ENCODE peak calls at places on chromosomes 6 and 20, in ten cellular contexts. One of them, this sample, is unnamed.

GRCh38 chr6:30450908-30451818 is 38.1 kb upstream of the HLA-E start:
- DNase-seq in AG10803: peak; percentile 70
- DNase-seq in choroid plexus epithelial cell: peak; percentile 83
- DNase-seq in foreskin keratinocyte: peak; percentile 41
- DNase-seq in hepatocyte: peak; percentile 17
- DNase-seq in fibroblast of the aortic adventitia: peak; percentile 54
- DNase-seq in neural progenitor cell: peak; percentile 31
- DNase-seq in HCT116: no peak
- DNase-seq in OCI-LY7: no peak
- DNase-seq in epithelial cell of esophagus: peak; percentile 50
- DNase-seq in this sample: peak; percentile 45

GRCh38 chr20:3911956-3912355 is 22.8 kb downstream of the PANK2 start:
- DNase-seq in AG10803: no peak
- DNase-seq in choroid plexus epithelial cell: no peak
- DNase-seq in foreskin keratinocyte: no peak
- DNase-seq in hepatocyte: no peak
- DNase-seq in fibroblast of the aortic adventitia: no peak
- DNase-seq in neural progenitor cell: no peak
- DNase-seq in HCT116: no peak
- DNase-seq in OCI-LY7: no peak
- DNase-seq in epithelial cell of esophagus: no peak
- DNase-seq in this sample: no peak

GRCh38 chr6:1396952-1397868 is 7.8 kb downstream of the FOXF2 start:
- DNase-seq in AG10803: peak; percentile 79
- DNase-seq in choroid plexus epithelial cell: peak; percentile 92
- DNase-seq in foreskin keratinocyte: no peak
- DNase-seq in hepatocyte: peak; percentile 90
- DNase-seq in fibroblast of the aortic adventitia: peak; percentile 81
- DNase-seq in neural progenitor cell: peak; percentile 89
- DNase-seq in HCT116: peak; percentile 54
- DNase-seq in OCI-LY7: peak; percentile 65
- DNase-seq in epithelial cell of esophagus: peak; percentile 72
- DNase-seq in this sample: peak; percentile 81

GRCh38 chr6:148964467-148964866 is 217.6 kb downstream of the UST start:
- DNase-seq in AG10803: no peak
- DNase-seq in choroid plexus epithelial cell: no peak
- DNase-seq in foreskin keratinocyte: no peak
- DNase-seq in hepatocyte: no peak
- DNase-seq in fibroblast of the aortic adventitia: no peak
- DNase-seq in neural progenitor cell: no peak
- DNase-seq in HCT116: no peak
- DNase-seq in OCI-LY7: no peak
- DNase-seq in epithelial cell of esophagus: no peak
- DNase-seq in this sample: no peak

GRCh38 chr6:160041608-160042007 is 72.7 kb downstream of the IGF2R start:
- DNase-seq in AG10803: peak; percentile 86
- DNase-seq in choroid plexus epithelial cell: peak; percentile 92
- DNase-seq in foreskin keratinocyte: peak; percentile 59
- DNase-seq in hepatocyte: no peak
- DNase-seq in fibroblast of the aortic adventitia: peak; percentile 94
- DNase-seq in neural progenitor cell: no peak
- DNase-seq in HCT116: no peak
- DNase-seq in OCI-LY7: no peak
- DNase-seq in epithelial cell of esophagus: peak; percentile 82
- DNase-seq in this sample: no peak

GRCh38 chr20:31542201-31542842 is 28.1 kb downstream of the HM13 start:
- DNase-seq in AG10803: peak; percentile 53
- DNase-seq in choroid plexus epithelial cell: no peak
- DNase-seq in foreskin keratinocyte: no peak
- DNase-seq in hepatocyte: no peak
- DNase-seq in fibroblast of the aortic adventitia: no peak
- DNase-seq in neural progenitor cell: no peak
- DNase-seq in HCT116: no peak
- DNase-seq in OCI-LY7: no peak
- DNase-seq in epithelial cell of esophagus: peak; percentile 42
- DNase-seq in this sample: no peak

GRCh38 chr6:127342296-127342945 is 988 bp downstream of the ECHDC1 start:
- DNase-seq in AG10803: peak; percentile 70
- DNase-seq in choroid plexus epithelial cell: peak; percentile 50
- DNase-seq in foreskin keratinocyte: no peak
- DNase-seq in hepatocyte: peak; percentile 46
- DNase-seq in fibroblast of the aortic adventitia: peak; percentile 66
- DNase-seq in neural progenitor cell: peak; percentile 76
- DNase-seq in HCT116: no peak
- DNase-seq in OCI-LY7: peak; percentile 9
- DNase-seq in epithelial cell of esophagus: no peak
- DNase-seq in this sample: no peak

GRCh38 chr6:33427585-33428218 is 7.8 kb downstream of the SYNGAP1 start:
- DNase-seq in AG10803: no peak
- DNase-seq in choroid plexus epithelial cell: no peak
- DNase-seq in foreskin keratinocyte: no peak
- DNase-seq in hepatocyte: peak; percentile 76
- DNase-seq in fibroblast of the aortic adventitia: no peak
- DNase-seq in neural progenitor cell: peak; percentile 79
- DNase-seq in HCT116: no peak
- DNase-seq in OCI-LY7: peak; percentile 31
- DNase-seq in epithelial cell of esophagus: peak; percentile 19
- DNase-seq in this sample: peak; percentile 54

GRCh38 chr20:43669332-43669731 is 2.4 kb downstream of the MYBL2 start:
- DNase-seq in AG10803: peak; percentile 13
- DNase-seq in choroid plexus epithelial cell: peak; percentile 48
- DNase-seq in foreskin keratinocyte: no peak
- DNase-seq in hepatocyte: no peak
- DNase-seq in fibroblast of the aortic adventitia: no peak
- DNase-seq in neural progenitor cell: no peak
- DNase-seq in HCT116: no peak
- DNase-seq in OCI-LY7: peak; percentile 24
- DNase-seq in epithelial cell of esophagus: peak; percentile 35
- DNase-seq in this sample: no peak

GRCh38 chr6:38221236-38221635 is 401.7 kb downstream of the ZFAND3 start:
- DNase-seq in AG10803: no peak
- DNase-seq in choroid plexus epithelial cell: no peak
- DNase-seq in foreskin keratinocyte: no peak
- DNase-seq in hepatocyte: no peak
- DNase-seq in fibroblast of the aortic adventitia: no peak
- DNase-seq in neural progenitor cell: no peak
- DNase-seq in HCT116: no peak
- DNase-seq in OCI-LY7: no peak
- DNase-seq in epithelial cell of esophagus: no peak
- DNase-seq in this sample: no peak

GRCh38 chr6:134074151-134074712 is 21.8 kb upstream of the SLC2A12 start:
- DNase-seq in AG10803: no peak
- DNase-seq in choroid plexus epithelial cell: peak; percentile 38
- DNase-seq in foreskin keratinocyte: no peak
- DNase-seq in hepatocyte: no peak
- DNase-seq in fibroblast of the aortic adventitia: no peak
- DNase-seq in neural progenitor cell: peak; percentile 95
- DNase-seq in HCT116: no peak
- DNase-seq in OCI-LY7: no peak
- DNase-seq in epithelial cell of esophagus: no peak
- DNase-seq in this sample: peak; percentile 56

GRCh38 chr6:135062735-135063134 is 8.1 kb upstream of the HBS1L start:
- DNase-seq in AG10803: no peak
- DNase-seq in choroid plexus epithelial cell: no peak
- DNase-seq in foreskin keratinocyte: no peak
- DNase-seq in hepatocyte: peak; percentile 8
- DNase-seq in fibroblast of the aortic adventitia: no peak
- DNase-seq in neural progenitor cell: no peak
- DNase-seq in HCT116: no peak
- DNase-seq in OCI-LY7: peak; percentile 75
- DNase-seq in epithelial cell of esophagus: no peak
- DNase-seq in this sample: no peak

GRCh38 chr6:81767163-81768000 is 14.9 kb upstream of the TENT5A start:
- DNase-seq in AG10803: peak; percentile 92
- DNase-seq in choroid plexus epithelial cell: peak; percentile 80
- DNase-seq in foreskin keratinocyte: no peak
- DNase-seq in hepatocyte: no peak
- DNase-seq in fibroblast of the aortic adventitia: peak; percentile 80
- DNase-seq in neural progenitor cell: no peak
- DNase-seq in HCT116: no peak
- DNase-seq in OCI-LY7: no peak
- DNase-seq in epithelial cell of esophagus: peak; percentile 45
- DNase-seq in this sample: no peak

GRCh38 chr6:35694462-35694861 is 5.7 kb upstream of the FKBP5 start:
- DNase-seq in AG10803: no peak
- DNase-seq in choroid plexus epithelial cell: peak; percentile 61
- DNase-seq in foreskin keratinocyte: no peak
- DNase-seq in hepatocyte: no peak
- DNase-seq in fibroblast of the aortic adventitia: peak; percentile 27
- DNase-seq in neural progenitor cell: no peak
- DNase-seq in HCT116: peak; percentile 24
- DNase-seq in OCI-LY7: no peak
- DNase-seq in epithelial cell of esophagus: peak; percentile 57
- DNase-seq in this sample: no peak

GRCh38 chr6:71977860-71978259 is 91.5 kb downstream of the RIMS1 start:
- DNase-seq in AG10803: no peak
- DNase-seq in choroid plexus epithelial cell: peak; percentile 0
- DNase-seq in foreskin keratinocyte: no peak
- DNase-seq in hepatocyte: no peak
- DNase-seq in fibroblast of the aortic adventitia: no peak
- DNase-seq in neural progenitor cell: no peak
- DNase-seq in HCT116: no peak
- DNase-seq in OCI-LY7: peak; percentile 5
- DNase-seq in epithelial cell of esophagus: peak; percentile 2
- DNase-seq in this sample: no peak

GRCh38 chr20:22586645-22587310 is 2.4 kb upstream of the FOXA2 start:
- DNase-seq in AG10803: no peak
- DNase-seq in choroid plexus epithelial cell: no peak
- DNase-seq in foreskin keratinocyte: no peak
- DNase-seq in hepatocyte: peak; percentile 81
- DNase-seq in fibroblast of the aortic adventitia: peak; percentile 14
- DNase-seq in neural progenitor cell: peak; percentile 84
- DNase-seq in HCT116: no peak
- DNase-seq in OCI-LY7: no peak
- DNase-seq in epithelial cell of esophagus: peak; percentile 49
- DNase-seq in this sample: peak; percentile 76
- TF ChIP-seq CTCF in AG10803: peak; percentile 43
- TF ChIP-seq CTCF in choroid plexus epithelial cell: peak; percentile 44
- TF ChIP-seq CTCF in foreskin keratinocyte: peak; percentile 70
- TF ChIP-seq CTCF in hepatocyte: peak; percentile 73
- TF ChIP-seq CTCF in fibroblast of the aortic adventitia: peak; percentile 74
- TF ChIP-seq CTCF in neural progenitor cell: peak; percentile 90
- TF ChIP-seq CTCF in HCT116: peak; percentile 73
- TF ChIP-seq CTCF in OCI-LY7: no peak
- TF ChIP-seq CTCF in epithelial cell of esophagus: peak; percentile 65
- TF ChIP-seq CTCF in this sample: peak; percentile 93

GRCh38 chr6:5582758-5583157 is 321.4 kb downstream of the FARS2 start:
- DNase-seq in AG10803: peak; percentile 36
- DNase-seq in choroid plexus epithelial cell: peak; percentile 37
- DNase-seq in foreskin keratinocyte: no peak
- DNase-seq in hepatocyte: no peak
- DNase-seq in fibroblast of the aortic adventitia: no peak
- DNase-seq in neural progenitor cell: no peak
- DNase-seq in HCT116: no peak
- DNase-seq in OCI-LY7: no peak
- DNase-seq in epithelial cell of esophagus: no peak
- DNase-seq in this sample: no peak
- TF ChIP-seq CTCF in AG10803: peak; percentile 28
- TF ChIP-seq CTCF in choroid plexus epithelial cell: peak; percentile 36
- TF ChIP-seq CTCF in foreskin keratinocyte: no peak
- TF ChIP-seq CTCF in hepatocyte: no peak
- TF ChIP-seq CTCF in fibroblast of the aortic adventitia: no peak
- TF ChIP-seq CTCF in neural progenitor cell: peak; percentile 7
- TF ChIP-seq CTCF in HCT116: no peak
- TF ChIP-seq CTCF in OCI-LY7: no peak
- TF ChIP-seq CTCF in epithelial cell of esophagus: no peak
- TF ChIP-seq CTCF in this sample: no peak

GRCh38 chr6:158191769-158192168 is 23.6 kb downstream of the GTF2H5 start:
- DNase-seq in AG10803: no peak
- DNase-seq in choroid plexus epithelial cell: no peak
- DNase-seq in foreskin keratinocyte: no peak
- DNase-seq in hepatocyte: no peak
- DNase-seq in fibroblast of the aortic adventitia: no peak
- DNase-seq in neural progenitor cell: no peak
- DNase-seq in HCT116: no peak
- DNase-seq in OCI-LY7: no peak
- DNase-seq in epithelial cell of esophagus: no peak
- DNase-seq in this sample: no peak

GRCh38 chr6:158191032-158191431 is 22.9 kb downstream of the GTF2H5 start:
- DNase-seq in AG10803: no peak
- DNase-seq in choroid plexus epithelial cell: no peak
- DNase-seq in foreskin keratinocyte: no peak
- DNase-seq in hepatocyte: no peak
- DNase-seq in fibroblast of the aortic adventitia: no peak
- DNase-seq in neural progenitor cell: no peak
- DNase-seq in HCT116: no peak
- DNase-seq in OCI-LY7: no peak
- DNase-seq in epithelial cell of esophagus: peak; percentile 51
- DNase-seq in this sample: no peak

GRCh38 chr6:158184598-158184997 is 16.4 kb downstream of the GTF2H5 start:
- DNase-seq in AG10803: peak; percentile 37
- DNase-seq in choroid plexus epithelial cell: no peak
- DNase-seq in foreskin keratinocyte: no peak
- DNase-seq in hepatocyte: no peak
- DNase-seq in fibroblast of the aortic adventitia: peak; percentile 74
- DNase-seq in neural progenitor cell: no peak
- DNase-seq in HCT116: no peak
- DNase-seq in OCI-LY7: no peak
- DNase-seq in epithelial cell of esophagus: no peak
- DNase-seq in this sample: no peak

GRCh38 chr6:158185729-158186456 is 17.7 kb downstream of the GTF2H5 start:
- DNase-seq in AG10803: peak; percentile 78
- DNase-seq in choroid plexus epithelial cell: peak; percentile 72
- DNase-seq in foreskin keratinocyte: no peak
- DNase-seq in hepatocyte: no peak
- DNase-seq in fibroblast of the aortic adventitia: peak; percentile 64
- DNase-seq in neural progenitor cell: no peak
- DNase-seq in HCT116: no peak
- DNase-seq in OCI-LY7: no peak
- DNase-seq in epithelial cell of esophagus: peak; percentile 84
- DNase-seq in this sample: no peak

DNA sequence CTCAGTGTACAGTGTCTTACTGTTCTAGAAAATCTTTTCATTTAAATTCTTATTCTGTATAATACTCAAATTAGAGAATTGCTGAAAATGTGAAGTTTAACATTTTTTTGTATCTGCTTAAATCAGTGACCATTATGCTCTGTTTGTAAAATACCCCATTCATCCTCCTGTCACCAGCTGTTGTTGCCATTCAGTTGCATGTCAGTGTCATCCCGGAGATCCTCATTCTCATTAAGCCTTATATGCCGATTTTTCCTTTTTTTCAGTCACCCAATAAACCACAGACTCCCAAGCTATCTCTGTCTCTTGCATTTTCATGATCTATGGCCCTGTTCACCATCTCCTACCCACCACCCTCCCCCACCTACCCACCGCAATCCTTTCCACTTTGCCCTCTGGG is 20.4 kb downstream of the GTF2H5 start:
- DNase-seq in AG10803: no peak
- DNase-seq in choroid plexus epithelial cell: no peak
- DNase-seq in foreskin keratinocyte: no peak
- DNase-seq in hepatocyte: no peak
- DNase-seq in fibroblast of the aortic adventitia: no peak
- DNase-seq in neural progenitor cell: no peak
- DNase-seq in HCT116: no peak
- DNase-seq in OCI-LY7: no peak
- DNase-seq in epithelial cell of esophagus: no peak
- DNase-seq in this sample: no peak
- TF ChIP-seq CTCF in AG10803: no peak
- TF ChIP-seq CTCF in choroid plexus epithelial cell: no peak
- TF ChIP-seq CTCF in foreskin keratinocyte: no peak
- TF ChIP-seq CTCF in hepatocyte: no peak
- TF ChIP-seq CTCF in fibroblast of the aortic adventitia: no peak
- TF ChIP-seq CTCF in neural progenitor cell: no peak
- TF ChIP-seq CTCF in HCT116: no peak
- TF ChIP-seq CTCF in OCI-LY7: no peak
- TF ChIP-seq CTCF in epithelial cell of esophagus: no peak
- TF ChIP-seq CTCF in this sample: no peak

GRCh38 chr6:105136433-105137350 is 43.1 kb downstream of the POPDC3 start:
- DNase-seq in AG10803: peak; percentile 59
- DNase-seq in choroid plexus epithelial cell: peak; percentile 56
- DNase-seq in foreskin keratinocyte: peak; percentile 11
- DNase-seq in hepatocyte: peak; percentile 57
- DNase-seq in fibroblast of the aortic adventitia: peak; percentile 65
- DNase-seq in neural progenitor cell: peak; percentile 87
- DNase-seq in HCT116: no peak
- DNase-seq in OCI-LY7: no peak
- DNase-seq in epithelial cell of esophagus: peak; percentile 42
- DNase-seq in this sample: peak; percentile 69
- TF ChIP-seq CTCF in AG10803: peak; percentile 12
- TF ChIP-seq CTCF in choroid plexus epithelial cell: no peak
- TF ChIP-seq CTCF in foreskin keratinocyte: no peak
- TF ChIP-seq CTCF in hepatocyte: peak; percentile 12
- TF ChIP-seq CTCF in fibroblast of the aortic adventitia: peak; percentile 43
- TF ChIP-seq CTCF in neural progenitor cell: peak; percentile 21
- TF ChIP-seq CTCF in HCT116: no peak
- TF ChIP-seq CTCF in OCI-LY7: no peak
- TF ChIP-seq CTCF in epithelial cell of esophagus: no peak
- TF ChIP-seq CTCF in this sample: no peak

This sample was measured in endothelial cell.